ENCODE peak calls at places on chromosomes 12 and 14, in eight cellular contexts. I, H, N, P, G, D, K and A are unnamed samples.

GRCh38 chr12:116806845-116807440 is 68.8 kb downstream of the RNFT2 start:
- DNase-seq in I (no peak), H (no peak), N (no peak), P (no peak), G (peak), D (no peak), K (no peak), A (no peak)

GRCh38 chr12:11959117-11959823 is 111.5 kb upstream of the BCL2L14 start:
- DNase-seq in I (no peak), H (no peak), N (peak), P (peak), G (no peak), D (no peak), K (peak), A (no peak)

GRCh38 chr14:100622234-100622633 is 35.0 kb upstream of the BEGAIN start:
- DNase-seq in I (peak), H (no peak), N (no peak), P (no peak), G (no peak), D (no peak), K (no peak), A (no peak)

GRCh38 chr14:49612251-49612650 is 8.2 kb downstream of the RPL36AL start:
- DNase-seq in I (no peak), H (no peak), N (no peak), P (no peak), G (no peak), D (no peak), K (no peak), A (no peak)

GRCh38 chr12:24596768-24597388 is 352.0 kb downstream of the BCAT1 start:
- DNase-seq in I (peak), H (no peak), N (peak), P (peak), G (peak), D (no peak), K (no peak), A (peak)

GRCh38 chr12:20212036-20212435 is 156.3 kb upstream of the PDE3A start:
- DNase-seq in I (no peak), H (no peak), N (no peak), P (peak), G (no peak), D (no peak), K (no peak), A (no peak)

GRCh38 chr12:88876867-88877266 is 296.6 kb upstream of the KITLG start:
- DNase-seq in I (no peak), H (no peak), N (no peak), P (no peak), G (no peak), D (no peak), K (no peak), A (no peak)

GRCh38 chr14:61508526-61508925 is 186.8 kb upstream of the HIF1A start:
- DNase-seq in I (peak), H (no peak), N (no peak), P (no peak), G (no peak), D (no peak), K (no peak), A (no peak)

GRCh38 chr14:55747186-55747585 is 167.2 kb downstream of the KTN1 start:
- DNase-seq in I (no peak), H (no peak), N (no peak), P (no peak), G (no peak), D (no peak), K (no peak), A (no peak)

GRCh38 chr14:90613997-90614396 is 202.2 kb downstream of the TTC7B start:
- DNase-seq in I (no peak), H (no peak), N (no peak), P (no peak), G (no peak), D (no peak), K (no peak), A (no peak)

GRCh38 chr12:666766-667308 is 3.6 kb upstream of the NINJ2 start:
- DNase-seq in I (no peak), H (no peak), N (no peak), P (no peak), G (no peak), D (peak), K (no peak), A (no peak)

GRCh38 chr14:60647837-60648168 is 1.5 kb downstream of the SIX1 start:
- DNase-seq in I (no peak), H (no peak), N (no peak), P (no peak), G (no peak), D (no peak), K (no peak), A (no peak)

GRCh38 chr14:20690848-20691640 is 2.5 kb downstream of the ANG start:
- DNase-seq in I (peak), H (peak), N (peak), P (peak), G (peak), D (peak), K (peak), A (no peak)

GRCh38 chr12:93226356-93226755 is 151.4 kb upstream of the NUDT4 start:
- DNase-seq in I (no peak), H (no peak), N (no peak), P (peak), G (no peak), D (no peak), K (no peak), A (no peak)

GRCh38 chr12:108847705-108848104 is 9.7 kb downstream of the SSH1 start:
- DNase-seq in I (no peak), H (no peak), N (no peak), P (no peak), G (peak), D (no peak), K (no peak), A (no peak)
- H3K27ac ChIP-seq in I (peak), H (no peak), N (no peak), P (no peak), G (no peak), D (no peak), K (no peak), A (no peak)

GRCh38 chr12:131737485-131737827 is 26.6 kb downstream of the SFSWAP start:
- DNase-seq in I (no peak), H (no peak), N (no peak), P (no peak), G (no peak), D (no peak), K (no peak), A (no peak)
- H3K9ac ChIP-seq in I (no peak), H (peak), N (no peak), P (peak), G (no peak), D (no peak), K (no peak), A (no peak)

GRCh38 chr14:105248368-105249174 is at the start of gene BTBD6:
- DNase-seq in I (peak), H (peak), N (no peak), P (peak), G (no peak), D (peak), K (peak), A (no peak)
- TF ChIP-seq POLR2AphosphoS5 in I (peak), H (peak), N (no peak), P (peak), G (no peak), D (no peak), K (no peak), A (peak)

GRCh38 chr14:103705158-103705523 is 10.1 kb downstream of the XRCC3 start:
- DNase-seq in I (no peak), H (no peak), N (no peak), P (peak), G (no peak), D (no peak), K (no peak), A (no peak)
- H3K27ac ChIP-seq in I (no peak), H (no peak), N (no peak), P (peak), G (no peak), D (no peak), K (no peak), A (peak)

GRCh38 chr12:94660436-94660835 is 10.1 kb upstream of the TMCC3 start:
- DNase-seq in I (no peak), H (no peak), N (no peak), P (no peak), G (no peak), D (no peak), K (no peak), A (no peak)

GRCh38 chr12:94659531-94659930 is 9.2 kb upstream of the TMCC3 start:
- DNase-seq in I (no peak), H (no peak), N (no peak), P (peak), G (no peak), D (no peak), K (no peak), A (no peak)

DNA sequence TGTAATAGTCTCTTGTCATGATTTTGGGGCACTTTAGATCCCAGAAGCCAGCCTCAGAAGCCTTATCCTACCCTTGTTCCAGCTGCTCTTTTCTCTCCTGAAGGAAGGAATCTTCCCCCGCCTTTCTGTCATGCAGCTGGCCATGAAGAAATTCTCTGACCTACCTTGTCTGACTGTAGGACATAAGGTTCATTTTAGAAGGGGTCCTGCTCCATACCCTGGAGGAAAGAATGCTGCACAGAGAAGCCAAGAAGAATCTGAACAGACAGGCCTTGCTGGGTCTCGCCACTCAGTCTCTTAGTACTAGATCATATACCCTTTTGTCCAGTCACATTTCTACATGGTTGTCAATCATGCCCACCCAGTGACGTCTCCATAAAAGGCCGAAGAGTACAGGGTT is 6.2 kb upstream of the TMCC3 start:
- DNase-seq in I (no peak), H (no peak), N (no peak), P (no peak), G (no peak), D (no peak), K (no peak), A (no peak)
- H3K9ac ChIP-seq in I (no peak), H (no peak), N (no peak), P (no peak), G (no peak), D (no peak), K (no peak), A (no peak)

DNA sequence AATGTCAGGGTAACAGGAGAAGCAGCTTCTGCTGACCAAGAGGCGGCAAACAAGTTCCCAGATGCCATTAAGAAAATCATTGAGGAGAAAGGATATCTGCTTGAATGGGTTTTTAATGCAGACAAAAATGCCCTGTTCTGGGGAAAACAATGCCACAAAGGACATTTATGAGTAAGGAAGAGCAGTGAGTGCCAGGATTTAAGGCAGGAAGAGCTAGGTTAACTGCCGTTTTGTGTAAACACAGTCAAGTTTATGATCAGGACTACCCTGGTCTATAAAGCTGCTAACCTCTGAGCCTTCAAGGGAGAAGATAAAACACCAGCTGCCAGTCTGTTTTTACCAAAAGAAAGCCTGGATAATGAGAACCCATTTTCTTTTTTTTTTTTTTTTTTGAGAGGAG is 8.5 kb downstream of the MAPKAPK5 start:
- DNase-seq in I (no peak), H (no peak), N (no peak), P (peak), G (no peak), D (no peak), K (no peak), A (no peak)
- TF ChIP-seq POLR2AphosphoS5 in I (no peak), H (no peak), N (no peak), P (no peak), G (no peak), D (no peak), K (no peak), A (no peak)

DNA sequence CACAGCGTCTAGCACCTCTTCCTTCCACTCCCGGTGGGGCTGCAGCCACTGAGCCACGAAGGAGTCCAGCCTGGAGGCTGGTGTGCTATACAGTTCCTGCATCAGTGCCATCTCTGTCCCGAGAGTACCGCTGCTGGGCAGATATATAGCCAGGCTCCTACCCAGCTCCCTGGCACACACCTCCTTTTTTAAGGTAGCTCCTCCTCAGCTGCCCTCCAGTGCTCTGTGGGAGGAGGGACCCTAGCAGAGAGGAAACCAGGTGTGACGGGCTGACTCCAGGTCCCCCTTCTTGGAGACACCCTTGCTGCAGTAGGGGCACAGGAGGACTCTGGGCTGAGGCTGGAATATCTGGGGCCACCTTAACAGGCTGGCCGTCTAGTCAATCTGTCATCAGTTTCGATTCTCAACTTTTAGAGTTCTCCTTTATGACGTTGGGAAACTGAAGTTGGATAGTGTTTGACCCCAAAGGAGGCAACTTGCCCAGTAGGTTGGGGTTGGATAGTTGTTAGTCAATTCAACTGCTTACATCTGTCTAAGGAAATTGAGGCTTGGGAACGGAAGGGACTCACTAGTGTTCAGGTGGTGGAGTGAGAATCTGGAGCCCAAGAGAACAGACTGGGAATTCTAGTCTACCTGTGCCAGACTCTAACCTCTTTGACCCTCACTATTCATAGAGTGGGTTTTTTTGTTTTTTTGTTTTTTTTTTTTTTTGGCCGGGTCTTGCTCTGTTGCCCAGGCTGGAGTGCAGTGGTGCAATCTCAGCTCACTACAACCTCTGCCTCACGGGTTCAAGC is at the start of gene OASL:
- DNase-seq in I (peak), H (no peak), N (no peak), P (peak), G (no peak), D (peak), K (no peak), A (no peak)
- H3K27ac ChIP-seq in I (no peak), H (no peak), N (no peak), P (no peak), G (no peak), D (peak), K (no peak), A (no peak)

DNA sequence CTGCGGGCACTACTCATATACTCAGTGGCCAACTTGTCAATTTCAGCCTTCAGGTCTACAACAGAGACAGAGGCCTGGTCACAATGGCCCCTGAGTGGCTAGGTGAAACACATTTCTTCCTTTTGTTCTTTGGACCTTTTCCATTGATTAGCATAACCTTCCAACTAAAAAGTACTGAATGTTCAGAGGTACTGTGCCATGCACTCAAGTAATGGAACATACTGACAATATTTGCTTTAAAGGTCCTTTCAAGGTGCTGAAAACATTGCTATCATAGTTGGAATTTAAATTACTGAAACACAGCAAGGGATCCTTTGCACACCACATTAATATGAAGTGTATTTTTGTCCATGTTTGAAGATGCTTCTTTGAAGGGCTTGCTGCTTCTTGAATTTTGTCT is 6.1 kb upstream of the ACRBP start:
- DNase-seq in I (no peak), H (no peak), N (no peak), P (no peak), G (no peak), D (no peak), K (no peak), A (no peak)
- H3K9ac ChIP-seq in I (no peak), H (no peak), N (no peak), P (no peak), G (no peak), D (no peak), K (no peak), A (no peak)

DNA sequence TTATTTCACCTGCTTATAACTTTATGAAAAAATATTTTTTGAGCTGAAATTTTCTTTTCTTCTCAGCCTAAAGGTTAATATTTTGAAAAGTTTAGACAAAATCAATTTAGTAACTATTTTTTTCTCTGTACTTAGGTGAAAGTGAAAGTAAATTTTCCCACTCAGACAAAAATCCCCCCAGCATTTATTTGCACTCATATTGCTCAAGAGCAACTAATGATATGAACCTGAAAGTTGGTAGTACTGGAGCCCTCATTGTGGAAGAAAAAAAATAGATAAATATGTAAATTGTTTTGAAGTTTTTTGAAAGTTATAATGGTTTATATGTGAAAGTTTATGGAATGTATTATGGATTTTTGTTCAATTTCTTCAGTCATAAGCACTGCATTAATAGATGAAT is 1005.9 kb upstream of the ATXN7L3B start:
- DNase-seq in I (no peak), H (no peak), N (no peak), P (no peak), G (no peak), D (no peak), K (no peak), A (no peak)
- TF ChIP-seq POLR2AphosphoS5 in I (no peak), H (no peak), N (no peak), P (no peak), G (no peak), D (no peak), K (no peak), A (no peak)